ENCODE peak calls at places on chromosome 17, in seven cellular contexts. G is IMR-90, N is esophagus muscularis mucosa, S is HCT116, H is thoracic aorta, I is lower lobe of right lung, D is astrocyte. Q is an unnamed sample.

GRCh38 chr17:36808181-36808661 is 129.1 kb upstream of the LHX1 start:
- DNase-seq in H (no peak), N (no peak), I (no peak), S (no peak), D (peak), G (no peak), Q (peak)

GRCh38 chr17:28145348-28145747 is 102.9 kb downstream of the NLK start:
- DNase-seq in N (no peak), S (peak), I (no peak), G (peak), D (peak), H (no peak), Q (peak)

GRCh38 chr17:49353607-49354006 is 8.4 kb downstream of the ZNF652 start:
- DNase-seq in G (peak), D (no peak), H (no peak), I (no peak), S (no peak), N (no peak), Q (no peak)

GRCh38 chr17:48522990-48523389 is 7.8 kb downstream of the HOXB1 start:
- DNase-seq in G (no peak), I (no peak), S (no peak), H (no peak), D (no peak), N (no peak), Q (no peak)

GRCh38 chr17:57442401-57442823 is 186.1 kb downstream of the MSI2 start:
- DNase-seq in N (no peak), S (no peak), H (no peak), I (no peak), D (peak), G (peak), Q (no peak)

GRCh38 chr17:66830451-66830850 is 4.5 kb upstream of the CACNG5 start:
- DNase-seq in H (no peak), D (no peak), G (no peak), I (no peak), S (no peak), N (no peak), Q (no peak)

GRCh38 chr17:57406131-57406980 is 150.0 kb downstream of the MSI2 start:
- DNase-seq in N (no peak), D (peak), H (no peak), I (no peak), G (peak), S (no peak), Q (peak)

GRCh38 chr17:5500247-5500803 is 14.0 kb downstream of the MIS12 start:
- DNase-seq in I (no peak), S (no peak), D (no peak), G (peak), H (no peak), N (no peak), Q (peak)

GRCh38 chr17:71899317-71899716 is 221.5 kb upstream of the SOX9 start:
- DNase-seq in H (no peak), S (no peak), D (peak), G (peak), N (no peak), I (no peak), Q (peak)

GRCh38 chr17:34579979-34580684 is 750 bp downstream of the TMEM132E start:
- DNase-seq in H (no peak), G (no peak), N (no peak), S (no peak), D (no peak), I (no peak), Q (peak)

GRCh38 chr17:1056761-1057160 is 59.8 kb downstream of the TIMM22 start:
- DNase-seq in N (no peak), S (no peak), H (no peak), I (peak), G (no peak), D (no peak), Q (no peak)

GRCh38 chr17:1055751-1056645 is 59.1 kb downstream of the TIMM22 start:
- DNase-seq in N (peak), I (peak), S (no peak), D (peak), G (peak), H (no peak), Q (peak)

GRCh38 chr17:1060991-1061390 is 64.1 kb downstream of the TIMM22 start:
- DNase-seq in G (peak), D (peak), N (no peak), S (peak), H (peak), I (peak), Q (peak)

GRCh38 chr17:1059131-1059795 is 62.3 kb downstream of the TIMM22 start:
- DNase-seq in D (no peak), N (no peak), G (no peak), S (no peak), I (peak), H (no peak), Q (no peak)

GRCh38 chr17:1058423-1059130 is 61.6 kb downstream of the TIMM22 start:
- DNase-seq in I (peak), S (peak), N (no peak), H (no peak), D (no peak), G (peak), Q (peak)
- TF ChIP-seq CTCF in I (peak), S (peak), N (peak), H (peak), D (no peak), G (peak), Q (peak)

DNA sequence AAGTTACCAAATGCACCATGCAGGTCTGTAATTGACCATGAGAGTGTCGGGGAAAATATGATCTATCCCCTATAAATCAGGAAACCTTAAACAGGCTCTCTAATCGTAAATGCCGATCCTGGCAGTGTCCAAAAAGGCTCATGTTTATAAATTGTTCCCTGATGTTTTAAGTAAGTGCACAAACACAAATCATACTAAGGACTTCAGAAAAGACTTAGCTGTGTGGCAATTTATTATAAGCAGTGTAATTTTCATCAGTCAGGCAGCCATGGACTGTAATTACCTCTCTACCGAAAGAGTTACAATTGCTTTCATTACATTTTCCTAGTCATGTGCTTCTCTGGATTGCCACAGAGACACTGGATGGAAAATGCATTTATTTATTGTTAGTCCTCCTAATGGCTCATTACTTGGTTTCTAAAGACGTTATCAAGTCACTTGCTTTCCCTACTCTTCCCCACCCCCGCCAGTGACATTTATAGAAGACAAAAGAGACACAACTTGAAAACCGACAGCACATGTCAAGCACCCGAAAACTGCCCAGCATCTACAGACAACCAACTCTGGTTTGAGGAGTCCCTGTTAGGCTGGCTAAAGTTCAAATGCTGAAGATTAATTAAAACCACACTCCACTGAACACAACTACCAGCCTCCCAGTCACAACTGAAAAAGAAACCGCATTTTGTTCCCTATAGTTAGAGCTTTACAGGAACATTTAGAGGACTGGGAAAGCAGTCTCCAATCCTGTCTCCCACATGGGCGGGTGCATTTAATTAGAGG is 73.3 kb upstream of the COX10 start:
- DNase-seq in I (no peak), G (no peak), H (no peak), S (no peak), N (no peak), D (no peak), Q (no peak)
- H3K4me3 ChIP-seq in I (no peak), G (no peak), H (no peak), S (no peak), N (no peak), D (no peak), Q (no peak)

DNA sequence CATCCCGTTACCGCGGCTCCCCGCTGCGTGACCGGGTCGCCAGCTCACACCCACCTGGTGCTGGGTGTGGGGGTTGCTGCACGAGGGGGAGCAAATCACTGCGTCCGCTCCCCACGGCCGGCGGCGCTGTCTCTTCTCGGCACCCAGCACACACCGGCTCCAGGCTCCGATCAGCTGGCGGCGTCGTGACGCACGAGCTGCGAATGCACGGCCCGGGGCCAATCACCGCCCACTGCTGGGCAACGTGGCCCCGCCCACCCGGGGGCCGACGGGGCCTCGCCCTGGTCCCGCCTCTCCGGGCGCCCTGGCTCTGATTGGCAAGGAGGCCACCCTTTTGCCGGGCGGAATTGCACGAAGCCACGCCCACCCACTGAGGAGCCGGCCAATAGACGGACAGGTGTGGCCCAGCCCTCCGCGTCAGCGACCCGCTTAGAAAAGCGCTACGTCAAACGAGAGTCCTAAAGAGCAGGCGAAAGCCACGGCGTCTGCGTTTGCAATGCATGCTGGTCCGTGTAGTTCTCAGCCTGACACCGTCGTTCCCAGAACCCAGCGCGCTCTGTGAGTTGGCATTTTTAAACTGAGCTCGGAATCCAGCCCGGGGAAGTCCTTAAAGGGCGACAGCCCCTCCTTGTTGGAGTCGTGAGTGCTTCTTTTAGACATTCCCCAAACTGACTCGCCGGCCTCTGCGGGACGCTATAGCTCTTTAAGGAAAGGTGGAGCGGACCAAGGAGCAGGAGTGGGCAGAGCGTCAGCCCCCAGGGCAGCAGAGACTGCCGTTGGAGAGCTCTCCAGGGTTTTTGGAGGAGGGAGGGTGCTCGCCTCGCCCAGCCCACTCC is 6.1 kb upstream of the TLCD2 start:
- DNase-seq in D (peak), G (peak), S (peak), N (peak), H (peak), I (peak), Q (peak)
- TF ChIP-seq CTCF in D (peak), G (peak), S (no peak), N (no peak), H (no peak), I (no peak), Q (peak)

GRCh38 chr17:73465851-73466250 is 154.1 kb upstream of the CDC42EP4 start:
- DNase-seq in S (no peak), D (no peak), N (no peak), I (no peak), G (no peak), H (no peak), Q (no peak)

GRCh38 chr17:73469311-73469710 is 157.5 kb upstream of the CDC42EP4 start:
- DNase-seq in I (no peak), D (no peak), S (no peak), G (no peak), N (no peak), H (no peak), Q (no peak)

GRCh38 chr17:73466704-73467433 is 155.1 kb upstream of the CDC42EP4 start:
- DNase-seq in I (no peak), S (no peak), N (no peak), D (no peak), G (no peak), H (no peak), Q (no peak)

GRCh38 chr17:73468221-73468620 is 156.4 kb upstream of the CDC42EP4 start:
- DNase-seq in H (no peak), S (no peak), N (no peak), G (no peak), D (no peak), I (no peak), Q (no peak)

DNA sequence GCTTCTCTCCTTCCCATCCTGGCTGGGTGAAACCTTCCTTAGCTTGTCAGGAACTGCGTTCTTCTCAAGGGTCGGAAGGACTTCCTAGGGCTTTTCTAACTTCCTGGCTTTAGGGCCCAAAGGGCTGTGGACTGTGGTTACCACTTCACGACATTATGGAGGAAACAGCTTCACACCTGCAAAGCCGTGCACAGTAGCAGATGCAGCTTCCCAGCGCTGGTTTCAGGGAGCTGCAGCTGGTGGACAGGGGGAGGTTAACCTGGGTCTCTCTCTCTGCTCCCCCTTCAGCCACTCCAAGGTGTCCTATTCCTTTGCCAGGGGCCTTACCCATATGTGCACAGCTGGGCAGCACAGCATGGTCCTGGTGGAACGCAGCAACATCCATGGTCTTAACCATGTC is 155.8 kb upstream of the CDC42EP4 start:
- DNase-seq in H (no peak), S (no peak), D (no peak), I (no peak), N (no peak), G (no peak), Q (no peak)
- H3K4me3 ChIP-seq in H (no peak), S (no peak), D (no peak), I (no peak), N (no peak), G (no peak), Q (no peak)